ENCODE peak calls at places on chromosomes 6 and 20, in four cellular contexts. One of them, this sample, is unnamed.

GRCh38 chr6:163965426-163966348 is 551.2 kb downstream of the QKI start:
- DNase-seq in uterus: peak
- DNase-seq in HCT116: no peak
- DNase-seq in psoas muscle: peak
- DNase-seq in this sample: no peak

GRCh38 chr6:144675231-144675861 is 390.2 kb downstream of the UTRN start:
- DNase-seq in uterus: no peak
- DNase-seq in psoas muscle: no peak
- DNase-seq in HCT116: no peak
- DNase-seq in this sample: no peak

GRCh38 chr6:113970808-113971676 is at the start of gene HDAC2:
- DNase-seq in HCT116: peak
- DNase-seq in psoas muscle: peak
- DNase-seq in uterus: peak
- DNase-seq in this sample: peak

GRCh38 chr6:42441059-42441471 is 10.7 kb downstream of the TRERF1 start:
- DNase-seq in HCT116: no peak
- DNase-seq in uterus: peak
- DNase-seq in psoas muscle: no peak
- DNase-seq in this sample: peak

GRCh38 chr20:4560667-4561066 is 161.0 kb upstream of the PRND start:
- DNase-seq in psoas muscle: no peak
- DNase-seq in uterus: no peak
- DNase-seq in HCT116: no peak
- DNase-seq in this sample: peak

GRCh38 chr6:169810066-169810989 is 58.9 kb downstream of the ERMARD start:
- DNase-seq in uterus: no peak
- DNase-seq in HCT116: peak
- DNase-seq in psoas muscle: no peak
- DNase-seq in this sample: no peak

GRCh38 chr6:35368038-35368887 is 25.9 kb downstream of the PPARD start:
- DNase-seq in uterus: no peak
- DNase-seq in psoas muscle: no peak
- DNase-seq in HCT116: peak
- DNase-seq in this sample: no peak

GRCh38 chr6:98986216-98986615 is 38.5 kb upstream of the FBXL4 start:
- DNase-seq in uterus: no peak
- DNase-seq in HCT116: no peak
- DNase-seq in psoas muscle: no peak
- DNase-seq in this sample: no peak

GRCh38 chr20:40691566-40692239 is 2.7 kb upstream of the MAFB start:
- DNase-seq in psoas muscle: no peak
- DNase-seq in HCT116: no peak
- DNase-seq in uterus: no peak
- DNase-seq in this sample: no peak

GRCh38 chr20:25230177-25230831 is 17.6 kb upstream of the PYGB start:
- DNase-seq in HCT116: no peak
- DNase-seq in uterus: no peak
- DNase-seq in psoas muscle: no peak
- DNase-seq in this sample: no peak
- H3K27ac ChIP-seq in HCT116: no peak
- H3K27ac ChIP-seq in uterus: no peak
- H3K27ac ChIP-seq in psoas muscle: no peak
- H3K27ac ChIP-seq in this sample: no peak

DNA sequence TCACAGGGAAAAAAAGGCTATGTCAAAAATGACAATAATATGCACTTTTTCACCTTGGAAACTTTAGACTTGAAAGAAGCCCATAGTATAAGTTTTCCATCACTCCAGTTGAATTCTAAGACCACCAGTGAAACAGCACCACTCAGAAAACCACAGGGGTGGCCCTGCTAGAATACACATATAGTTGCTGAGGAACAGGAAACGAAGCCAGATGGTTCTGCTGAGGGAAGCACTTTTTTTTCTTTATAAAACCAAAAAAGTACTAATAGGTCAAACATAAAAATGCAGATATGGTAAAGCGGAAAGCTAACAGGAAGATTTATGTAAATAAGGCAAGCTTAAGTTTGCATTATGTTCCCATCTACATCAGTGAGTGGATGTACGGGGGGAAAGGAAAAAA is 303.9 kb downstream of the FOXC1 start:
- DNase-seq in psoas muscle: no peak
- DNase-seq in uterus: no peak
- DNase-seq in HCT116: no peak
- DNase-seq in this sample: no peak
- H3K4me3 ChIP-seq in psoas muscle: no peak
- H3K4me3 ChIP-seq in uterus: no peak
- H3K4me3 ChIP-seq in HCT116: no peak
- H3K4me3 ChIP-seq in this sample: no peak

GRCh38 chr20:49858076-49858565 is 45.5 kb downstream of the SLC9A8 start:
- DNase-seq in psoas muscle: no peak
- DNase-seq in uterus: no peak
- DNase-seq in HCT116: no peak
- DNase-seq in this sample: no peak

GRCh38 chr20:49862607-49863200 is 50.1 kb downstream of the SLC9A8 start:
- DNase-seq in psoas muscle: no peak
- DNase-seq in uterus: no peak
- DNase-seq in HCT116: no peak
- DNase-seq in this sample: no peak

GRCh38 chr20:49856904-49857303 is 44.3 kb downstream of the SLC9A8 start:
- DNase-seq in HCT116: no peak
- DNase-seq in uterus: no peak
- DNase-seq in psoas muscle: no peak
- DNase-seq in this sample: no peak

GRCh38 chr20:49859807-49860206 is 47.2 kb downstream of the SLC9A8 start:
- DNase-seq in HCT116: no peak
- DNase-seq in psoas muscle: no peak
- DNase-seq in uterus: no peak
- DNase-seq in this sample: no peak

DNA sequence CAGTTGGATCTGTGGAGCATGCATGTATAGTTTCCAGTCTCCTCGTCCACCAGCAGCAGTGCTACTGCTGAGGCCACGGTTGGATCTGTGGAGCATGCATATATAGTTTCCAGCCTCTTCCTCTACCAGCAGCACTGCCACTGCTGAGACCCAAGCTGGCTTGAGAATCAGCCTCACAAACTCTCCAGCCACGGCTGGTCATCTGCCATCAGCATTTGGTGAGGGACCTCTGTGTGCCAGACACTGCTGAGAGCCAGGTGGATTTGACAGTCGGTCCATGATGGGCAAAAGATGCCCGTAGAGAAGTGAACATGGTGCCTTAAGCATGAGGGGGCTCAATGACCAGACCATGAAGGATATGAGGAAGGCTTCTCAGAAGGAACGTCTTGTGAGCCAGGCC is 46.4 kb downstream of the SLC9A8 start:
- DNase-seq in psoas muscle: no peak
- DNase-seq in HCT116: no peak
- DNase-seq in uterus: no peak
- DNase-seq in this sample: no peak
- TF ChIP-seq CTCF in psoas muscle: no peak
- TF ChIP-seq CTCF in HCT116: no peak
- TF ChIP-seq CTCF in uterus: no peak
- TF ChIP-seq CTCF in this sample: no peak

GRCh38 chr6:130947464-130947863 is 115.6 kb downstream of the EPB41L2 start:
- DNase-seq in uterus: no peak
- DNase-seq in HCT116: no peak
- DNase-seq in psoas muscle: no peak
- DNase-seq in this sample: no peak

GRCh38 chr6:130945401-130945919 is 117.6 kb downstream of the EPB41L2 start:
- DNase-seq in HCT116: no peak
- DNase-seq in psoas muscle: no peak
- DNase-seq in uterus: no peak
- DNase-seq in this sample: no peak

GRCh38 chr6:130946076-130946475 is 117.0 kb downstream of the EPB41L2 start:
- DNase-seq in HCT116: no peak
- DNase-seq in uterus: no peak
- DNase-seq in psoas muscle: no peak
- DNase-seq in this sample: no peak

GRCh38 chr6:130943738-130944137 is 116.5 kb downstream of the SMLR1 start:
- DNase-seq in psoas muscle: no peak
- DNase-seq in HCT116: no peak
- DNase-seq in uterus: no peak
- DNase-seq in this sample: no peak

GRCh38 chr6:130944486-130944885 is 117.3 kb downstream of the SMLR1 start:
- DNase-seq in HCT116: no peak
- DNase-seq in psoas muscle: no peak
- DNase-seq in uterus: no peak
- DNase-seq in this sample: no peak
- H3K27ac ChIP-seq in HCT116: no peak
- H3K27ac ChIP-seq in psoas muscle: no peak
- H3K27ac ChIP-seq in uterus: no peak
- H3K27ac ChIP-seq in this sample: no peak

DNA sequence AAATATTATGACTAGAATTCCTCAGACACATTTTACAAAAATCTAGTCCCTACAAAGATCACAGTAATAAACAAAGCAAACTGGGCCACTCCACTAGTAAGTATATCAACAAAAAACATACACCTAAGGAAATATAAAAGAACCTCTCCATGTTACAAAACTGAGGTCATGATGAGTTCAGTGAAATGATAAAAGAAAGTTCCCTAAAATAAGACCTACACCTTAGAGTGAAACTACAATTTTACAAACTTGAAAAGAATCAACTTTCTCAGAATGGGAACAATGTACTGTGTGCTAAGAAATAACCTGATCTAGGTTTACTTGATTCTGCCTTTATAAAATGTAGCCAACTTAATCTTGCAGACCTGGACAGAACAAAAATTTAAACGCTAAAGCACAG is 2.0 kb downstream of the RALGAPA2 start:
- DNase-seq in psoas muscle: no peak
- DNase-seq in uterus: no peak
- DNase-seq in HCT116: no peak
- DNase-seq in this sample: no peak
- H3K4me3 ChIP-seq in psoas muscle: peak
- H3K4me3 ChIP-seq in uterus: no peak
- H3K4me3 ChIP-seq in HCT116: no peak
- H3K4me3 ChIP-seq in this sample: no peak

GRCh38 chr20:15236812-15237211 is 899.4 kb upstream of the FLRT3 start:
- DNase-seq in HCT116: peak
- DNase-seq in uterus: no peak
- DNase-seq in psoas muscle: no peak
- DNase-seq in this sample: no peak
- TF ChIP-seq CTCF in HCT116: peak
- TF ChIP-seq CTCF in uterus: no peak
- TF ChIP-seq CTCF in psoas muscle: no peak
- TF ChIP-seq CTCF in this sample: peak

GRCh38 chr6:2817778-2818443 is 23.8 kb downstream of the SERPINB1 start:
- DNase-seq in uterus: no peak
- DNase-seq in HCT116: no peak
- DNase-seq in psoas muscle: no peak
- DNase-seq in this sample: no peak

GRCh38 chr6:2818593-2818992 is 23.1 kb downstream of the SERPINB1 start:
- DNase-seq in psoas muscle: no peak
- DNase-seq in uterus: no peak
- DNase-seq in HCT116: no peak
- DNase-seq in this sample: no peak

GRCh38 chr6:2821554-2821953 is 20.1 kb downstream of the SERPINB1 start:
- DNase-seq in uterus: no peak
- DNase-seq in HCT116: no peak
- DNase-seq in psoas muscle: no peak
- DNase-seq in this sample: no peak

GRCh38 chr6:2819115-2819514 is 22.5 kb downstream of the SERPINB1 start:
- DNase-seq in psoas muscle: no peak
- DNase-seq in uterus: no peak
- DNase-seq in HCT116: no peak
- DNase-seq in this sample: no peak

DNA sequence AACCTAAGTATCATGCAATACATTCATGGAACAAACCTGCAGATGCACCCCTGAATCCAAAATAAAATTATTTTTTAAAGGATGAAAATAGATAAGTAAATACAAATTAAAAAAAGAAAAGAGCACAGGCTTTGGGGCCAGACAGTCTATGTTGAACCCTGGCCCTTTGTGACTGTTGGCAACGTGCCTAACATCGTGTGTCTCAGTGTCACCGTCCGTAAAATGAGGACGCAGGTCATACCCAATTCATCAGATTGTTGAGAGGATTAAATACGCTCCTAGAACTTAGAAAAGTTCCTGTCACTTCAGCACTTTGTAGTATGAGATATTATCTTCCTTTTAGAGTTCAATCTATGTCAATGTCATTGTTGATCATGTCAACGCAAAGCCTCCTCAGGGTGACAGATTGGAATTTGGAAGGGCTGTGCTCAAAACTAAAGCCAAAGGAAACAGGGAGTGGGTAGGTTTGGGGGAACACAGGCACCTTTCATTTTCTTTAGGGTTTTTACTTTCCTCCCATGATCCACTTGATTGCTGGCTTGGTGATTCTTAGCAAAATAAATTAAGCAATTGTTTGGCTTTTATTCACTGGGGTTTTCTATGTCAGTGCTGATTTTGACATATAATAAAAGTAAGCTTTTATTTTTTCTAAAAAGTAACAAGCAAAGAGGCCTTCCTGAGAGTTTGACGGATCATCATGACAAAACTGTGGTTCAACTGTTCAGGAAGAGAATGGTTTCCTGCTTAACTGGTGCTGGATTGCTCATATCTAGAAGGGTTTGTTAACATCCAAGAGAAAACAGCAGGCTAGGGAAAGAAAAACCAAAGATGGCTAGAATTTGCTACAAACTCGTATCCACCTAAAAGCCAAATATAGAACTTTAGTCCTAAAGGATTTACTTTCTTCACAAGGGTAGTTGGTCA is 21.5 kb downstream of the SERPINB1 start:
- DNase-seq in uterus: no peak
- DNase-seq in psoas muscle: no peak
- DNase-seq in HCT116: no peak
- DNase-seq in this sample: no peak
- H3K27ac ChIP-seq in uterus: no peak
- H3K27ac ChIP-seq in psoas muscle: no peak
- H3K27ac ChIP-seq in HCT116: no peak
- H3K27ac ChIP-seq in this sample: no peak

GRCh38 chr20:31859266-31859997 is 10.9 kb downstream of the DUSP15 start:
- DNase-seq in psoas muscle: peak
- DNase-seq in uterus: no peak
- DNase-seq in HCT116: no peak
- DNase-seq in this sample: no peak
- H3K4me3 ChIP-seq in psoas muscle: no peak
- H3K4me3 ChIP-seq in uterus: no peak
- H3K4me3 ChIP-seq in HCT116: no peak
- H3K4me3 ChIP-seq in this sample: no peak

This sample was measured in AG04450.